ENCODE peak calls at places on chromosomes 3 and 15, in eight cellular contexts. E is GM23338, X is ascending aorta, R is mesothelial cell of epicardium, U is coronary artery, N is neural crest cell, D is colonic mucosa, K is breast epithelium. B is an unnamed sample.

GRCh38 chr15:74156678-74157411 is 16.7 kb upstream of the ISLR start:
- DNase-seq in E (no peak), X (peak), R (no peak), U (no peak), N (no peak), D (no peak), K (no peak), B (peak)

GRCh38 chr3:108590443-108590842 is 921 bp downstream of the DZIP3 start:
- DNase-seq in E (peak), X (no peak), R (no peak), U (no peak), N (no peak), D (no peak), K (no peak), B (no peak)

GRCh38 chr3:182636646-182637045 is 156.7 kb upstream of the ATP11B start:
- DNase-seq in E (no peak), X (no peak), R (no peak), U (no peak), N (no peak), D (no peak), K (no peak), B (no peak)

GRCh38 chr3:123401836-123402530 is 46.9 kb downstream of the ADCY5 start:
- DNase-seq in E (no peak), X (peak), R (no peak), U (no peak), N (no peak), D (no peak), K (no peak), B (no peak)

GRCh38 chr15:81088496-81088895 is 45.6 kb upstream of the CFAP161 start:
- DNase-seq in E (no peak), X (no peak), R (no peak), U (no peak), N (no peak), D (no peak), K (no peak), B (no peak)

GRCh38 chr15:88113909-88114308 is 142.6 kb downstream of the NTRK3 start:
- DNase-seq in E (no peak), X (no peak), R (no peak), U (no peak), N (no peak), D (no peak), K (no peak), B (no peak)

GRCh38 chr15:84934942-84935729 is 46.5 kb upstream of the PDE8A start:
- DNase-seq in E (peak), X (no peak), R (no peak), U (no peak), N (no peak), D (no peak), K (no peak), B (no peak)

GRCh38 chr3:119230745-119231144 is 9.9 kb downstream of the B4GALT4 start:
- DNase-seq in E (no peak), X (no peak), R (no peak), U (no peak), N (no peak), D (no peak), K (no peak), B (no peak)

GRCh38 chr3:133894334-133895207 is 1.1 kb downstream of the RAB6B start:
- DNase-seq in E (peak), X (no peak), R (no peak), U (no peak), N (no peak), D (no peak), K (no peak), B (peak)
- TF ChIP-seq CTCF in E (no peak), X (no peak), R (no peak), U (no peak), N (no peak), D (no peak), K (no peak), B (no peak)

GRCh38 chr3:160756907-160757623 is 1.0 kb downstream of the PPM1L start:
- DNase-seq in E (peak), X (peak), R (no peak), U (peak), N (peak), D (peak), K (no peak), B (peak)

GRCh38 chr3:160753953-160754352 is 2.1 kb upstream of the PPM1L start:
- DNase-seq in E (no peak), X (no peak), R (no peak), U (no peak), N (no peak), D (no peak), K (no peak), B (no peak)

GRCh38 chr3:160755776-160756304 is at the start of gene PPM1L:
- DNase-seq in E (peak), X (peak), R (peak), U (peak), N (peak), D (no peak), K (peak), B (no peak)

GRCh38 chr3:160754371-160754854 is 1.6 kb upstream of the PPM1L start:
- DNase-seq in E (peak), X (peak), R (peak), U (peak), N (peak), D (peak), K (peak), B (peak)

GRCh38 chr3:160754855-160755747 is 930 bp upstream of the PPM1L start:
- DNase-seq in E (peak), X (peak), R (peak), U (peak), N (peak), D (peak), K (peak), B (peak)
- TF ChIP-seq CTCF in E (no peak), X (no peak), R (no peak), U (no peak), N (no peak), D (no peak), K (no peak), B (no peak)

DNA sequence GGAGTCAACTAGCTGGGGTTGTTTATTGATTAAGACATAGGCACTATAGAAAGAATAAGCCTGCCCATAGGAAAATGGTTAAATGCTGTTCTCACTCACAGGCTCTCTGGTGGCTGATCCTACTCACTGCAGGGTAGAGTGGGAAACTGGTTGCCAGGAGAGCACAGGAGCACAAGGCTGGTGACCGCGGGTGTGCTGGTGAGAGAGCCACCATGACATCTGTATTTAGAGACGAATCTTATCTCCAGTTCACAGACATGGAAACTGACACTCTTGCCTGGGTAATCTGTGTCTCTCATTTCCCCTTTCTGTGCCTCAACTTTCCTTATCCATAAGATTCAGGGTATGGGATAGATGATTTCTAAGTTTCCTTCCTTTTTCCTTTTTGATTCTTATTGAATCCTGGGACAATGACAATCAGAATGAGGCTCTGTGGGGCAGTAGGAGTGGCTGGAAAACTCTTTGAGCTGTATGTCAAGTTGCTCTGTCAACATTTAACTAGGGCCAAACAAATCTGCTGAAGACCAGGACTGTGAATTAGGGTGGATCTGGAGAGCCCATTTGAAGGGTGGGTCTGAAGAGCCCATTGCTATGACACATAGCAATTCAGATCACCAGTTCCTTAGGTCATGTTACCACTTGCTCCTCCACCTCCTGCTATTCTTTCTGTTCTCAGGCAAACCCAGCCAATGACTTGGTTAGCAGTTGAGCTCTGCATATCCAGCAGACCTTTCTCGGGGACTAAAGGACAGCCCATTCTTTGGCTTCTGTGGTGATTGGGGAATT is 286.1 kb upstream of the TBL1XR1 start:
- DNase-seq in E (peak), X (no peak), R (no peak), U (no peak), N (no peak), D (no peak), K (no peak), B (no peak)
- TF ChIP-seq CTCF in E (peak), X (peak), R (no peak), U (no peak), N (peak), D (peak), K (no peak), B (no peak)

GRCh38 chr3:42014443-42014945 is 52.6 kb upstream of the ULK4 start:
- DNase-seq in E (no peak), X (no peak), R (no peak), U (no peak), N (no peak), D (no peak), K (no peak), B (no peak)

GRCh38 chr3:42014949-42015533 is 53.1 kb upstream of the ULK4 start:
- DNase-seq in E (peak), X (peak), R (no peak), U (peak), N (no peak), D (peak), K (no peak), B (peak)

GRCh38 chr3:42012935-42013651 is 51.2 kb upstream of the ULK4 start:
- DNase-seq in E (peak), X (peak), R (peak), U (peak), N (peak), D (peak), K (peak), B (peak)

GRCh38 chr3:42012378-42012934 is 50.6 kb upstream of the ULK4 start:
- DNase-seq in E (no peak), X (no peak), R (no peak), U (no peak), N (no peak), D (no peak), K (no peak), B (no peak)

DNA sequence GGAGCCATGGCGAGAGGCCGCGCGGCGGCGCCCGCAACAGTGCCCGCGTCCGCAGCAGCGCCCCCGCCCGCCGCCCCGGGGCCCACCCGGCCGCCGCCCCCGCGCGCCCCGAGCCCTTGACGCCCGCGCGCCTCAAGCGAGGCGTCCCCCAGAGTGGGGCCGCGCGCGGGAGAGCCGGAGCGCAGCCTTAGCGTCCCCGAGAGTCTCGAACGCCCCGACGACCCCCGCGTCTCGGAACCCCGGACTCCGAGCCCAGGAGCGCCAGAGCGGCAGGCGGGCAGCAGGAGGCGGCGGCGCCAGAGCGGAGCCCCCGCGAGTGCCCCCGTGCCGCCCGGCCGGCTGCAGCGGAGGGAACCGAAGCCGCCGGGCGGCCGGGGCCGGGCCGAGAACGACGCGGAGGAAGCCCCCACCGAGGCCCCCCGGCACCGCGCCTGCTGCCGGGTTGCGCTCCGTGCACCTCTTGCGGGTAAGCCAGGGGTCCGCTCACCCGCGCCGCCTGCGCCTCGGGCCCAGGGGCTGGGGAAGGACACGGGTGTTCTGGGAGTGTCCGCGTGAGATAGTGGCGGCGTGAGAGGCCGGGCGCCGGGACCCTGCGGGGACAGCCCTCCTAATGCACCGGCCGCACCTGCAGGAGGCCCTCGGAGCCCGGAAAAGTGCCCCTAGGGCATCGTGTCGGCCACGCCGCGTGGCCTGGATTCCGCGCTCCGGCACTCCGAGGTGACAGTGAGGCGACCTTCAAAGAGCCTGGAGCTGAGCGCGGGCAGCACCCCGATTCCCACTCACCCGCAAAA is 51.9 kb upstream of the ULK4 start:
- DNase-seq in E (peak), X (no peak), R (peak), U (no peak), N (peak), D (peak), K (no peak), B (no peak)
- TF ChIP-seq CTCF in E (no peak), X (no peak), R (no peak), U (no peak), N (no peak), D (no peak), K (no peak), B (no peak)

DNA sequence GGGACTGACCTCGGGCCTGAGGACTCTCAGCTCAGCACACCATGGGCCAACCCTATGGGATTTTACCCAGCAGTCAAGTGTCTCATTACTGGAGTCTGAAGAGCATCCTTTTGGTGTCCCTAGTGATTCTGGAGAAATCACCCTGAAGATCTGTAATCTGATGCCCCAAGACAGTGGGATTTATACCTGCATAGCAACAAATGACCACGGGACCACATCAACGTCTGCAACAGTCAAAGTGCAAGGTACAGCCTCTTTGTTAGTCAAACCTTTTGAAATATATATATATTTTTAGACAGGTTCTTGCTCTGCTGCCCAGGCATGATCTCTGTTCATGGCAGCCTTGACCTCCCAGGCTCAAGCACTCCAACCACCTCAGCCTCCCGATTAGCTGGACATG is 34.2 kb upstream of the UMPS start:
- DNase-seq in E (no peak), X (no peak), R (no peak), U (no peak), N (no peak), D (no peak), K (no peak), B (no peak)
- TF ChIP-seq CTCF in E (no peak), X (no peak), R (no peak), U (no peak), N (no peak), D (no peak), K (no peak), B (no peak)

GRCh38 chr15:72169236-72169920 is 28.2 kb downstream of the GRAMD2A start:
- DNase-seq in E (no peak), X (no peak), R (no peak), U (no peak), N (no peak), D (no peak), K (no peak), B (no peak)
- TF ChIP-seq CTCF in E (no peak), X (no peak), R (no peak), U (no peak), N (no peak), D (no peak), K (no peak), B (no peak)

GRCh38 chr3:22916933-22917332 is 286.2 kb upstream of the UBE2E2 start:
- DNase-seq in E (no peak), X (no peak), R (no peak), U (no peak), N (no peak), D (no peak), K (no peak), B (no peak)
- TF ChIP-seq CTCF in E (no peak), X (no peak), R (no peak), U (no peak), N (no peak), D (no peak), K (no peak), B (no peak)

GRCh38 chr3:48561045-48561736 is 2.4 kb downstream of the UCN2 start:
- DNase-seq in E (peak), X (peak), R (no peak), U (no peak), N (peak), D (peak), K (no peak), B (no peak)
- TF ChIP-seq CTCF in E (peak), X (peak), R (no peak), U (no peak), N (peak), D (no peak), K (no peak), B (no peak)